ENCODE peak calls at places on chromosomes 6 and 20, in five cellular contexts. One of them, this sample, is unnamed.
A peak's percentile ranks its signal among the peaks of the same experiment; 100 is the strongest.

GRCh38 chr6:38671885-38672467 is 31.0 kb downstream of the GLO1 start:
- DNase-seq in colonic mucosa: peak; percentile 28
- DNase-seq in CD8-positive, alpha-beta T cell: no peak
- DNase-seq in cardiac muscle cell: peak; percentile 72
- DNase-seq in left ventricle myocardium inferior: no peak
- DNase-seq in this sample: no peak

GRCh38 chr6:50123686-50124085 is 74.0 kb upstream of the DEFB112 start:
- DNase-seq in colonic mucosa: no peak
- DNase-seq in CD8-positive, alpha-beta T cell: no peak
- DNase-seq in cardiac muscle cell: no peak
- DNase-seq in left ventricle myocardium inferior: no peak
- DNase-seq in this sample: no peak

GRCh38 chr6:159427335-159427734 is 258.1 kb downstream of the FNDC1 start:
- DNase-seq in colonic mucosa: no peak
- DNase-seq in CD8-positive, alpha-beta T cell: no peak
- DNase-seq in cardiac muscle cell: no peak
- DNase-seq in left ventricle myocardium inferior: no peak
- DNase-seq in this sample: no peak

GRCh38 chr6:25698631-25699030 is 46.6 kb downstream of the SCGN start:
- DNase-seq in colonic mucosa: no peak
- DNase-seq in CD8-positive, alpha-beta T cell: no peak
- DNase-seq in cardiac muscle cell: no peak
- DNase-seq in left ventricle myocardium inferior: no peak
- DNase-seq in this sample: no peak

GRCh38 chr6:44002071-44002590 is 125.1 kb downstream of the MRPL14 start:
- DNase-seq in colonic mucosa: peak; percentile 60
- DNase-seq in CD8-positive, alpha-beta T cell: no peak
- DNase-seq in cardiac muscle cell: peak; percentile 32
- DNase-seq in left ventricle myocardium inferior: no peak
- DNase-seq in this sample: no peak

GRCh38 chr6:113595921-113596376 is 261.2 kb upstream of the MARCKS start:
- DNase-seq in colonic mucosa: peak; percentile 41
- DNase-seq in CD8-positive, alpha-beta T cell: no peak
- DNase-seq in cardiac muscle cell: peak; percentile 43
- DNase-seq in left ventricle myocardium inferior: no peak
- DNase-seq in this sample: no peak

GRCh38 chr6:78629154-78629721 is 238.1 kb upstream of the IRAK1BP1 start:
- DNase-seq in colonic mucosa: no peak
- DNase-seq in CD8-positive, alpha-beta T cell: no peak
- DNase-seq in cardiac muscle cell: peak; percentile 65
- DNase-seq in left ventricle myocardium inferior: no peak
- DNase-seq in this sample: no peak

GRCh38 chr20:2849529-2849928 is 9.0 kb downstream of the VPS16 start:
- DNase-seq in colonic mucosa: no peak
- DNase-seq in CD8-positive, alpha-beta T cell: no peak
- DNase-seq in cardiac muscle cell: no peak
- DNase-seq in left ventricle myocardium inferior: no peak
- DNase-seq in this sample: no peak

GRCh38 chr6:4174042-4174441 is 38.7 kb upstream of the ECI2 start:
- DNase-seq in colonic mucosa: no peak
- DNase-seq in CD8-positive, alpha-beta T cell: no peak
- DNase-seq in cardiac muscle cell: no peak
- DNase-seq in left ventricle myocardium inferior: no peak
- DNase-seq in this sample: no peak

DNA sequence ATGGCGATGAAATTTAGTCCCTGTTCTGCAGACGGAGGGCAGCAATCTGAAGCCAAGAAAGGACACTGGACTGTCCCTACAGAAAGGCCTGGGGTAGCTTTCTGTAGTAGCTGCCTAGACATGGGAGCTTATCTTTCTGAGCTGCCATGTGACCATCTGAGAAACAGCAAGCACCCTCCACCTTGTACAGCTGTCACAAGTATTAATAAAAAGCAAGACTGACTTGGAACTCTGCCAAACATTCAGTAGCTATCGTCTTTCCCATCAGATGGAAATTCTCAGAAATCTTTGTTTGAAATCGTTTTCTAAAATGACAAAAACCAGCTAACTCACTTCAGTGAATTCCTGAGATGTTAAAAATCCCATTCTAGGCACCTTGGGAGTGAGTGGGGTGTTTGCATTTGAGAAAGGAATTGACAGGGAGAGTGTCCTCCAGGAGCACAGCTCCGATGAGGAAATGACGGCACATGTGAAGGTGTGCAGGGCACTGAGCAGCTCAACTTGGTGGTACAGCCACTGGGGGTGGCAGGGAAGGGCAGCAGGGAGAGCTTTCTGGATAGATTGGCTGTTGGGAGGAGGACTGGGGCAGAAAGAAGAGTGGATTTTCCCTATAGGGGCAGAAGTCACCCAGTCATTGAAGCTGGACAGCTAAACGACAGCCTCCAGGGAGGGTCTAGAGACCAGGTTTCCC is 24.5 kb downstream of the ACSS1 start:
- DNase-seq in colonic mucosa: no peak
- DNase-seq in CD8-positive, alpha-beta T cell: no peak
- DNase-seq in cardiac muscle cell: no peak
- DNase-seq in left ventricle myocardium inferior: no peak
- DNase-seq in this sample: no peak
- H3K9me3 ChIP-seq in colonic mucosa: no peaks in the 10 kb centered on the region
- H3K9me3 ChIP-seq in CD8-positive, alpha-beta T cell: no peaks in the 10 kb centered on the region
- H3K9me3 ChIP-seq in cardiac muscle cell: no peaks in the 10 kb centered on the region
- H3K9me3 ChIP-seq in left ventricle myocardium inferior: no peaks in the 10 kb centered on the region
- H3K9me3 ChIP-seq in this sample: no peaks in the 10 kb centered on the region

DNA sequence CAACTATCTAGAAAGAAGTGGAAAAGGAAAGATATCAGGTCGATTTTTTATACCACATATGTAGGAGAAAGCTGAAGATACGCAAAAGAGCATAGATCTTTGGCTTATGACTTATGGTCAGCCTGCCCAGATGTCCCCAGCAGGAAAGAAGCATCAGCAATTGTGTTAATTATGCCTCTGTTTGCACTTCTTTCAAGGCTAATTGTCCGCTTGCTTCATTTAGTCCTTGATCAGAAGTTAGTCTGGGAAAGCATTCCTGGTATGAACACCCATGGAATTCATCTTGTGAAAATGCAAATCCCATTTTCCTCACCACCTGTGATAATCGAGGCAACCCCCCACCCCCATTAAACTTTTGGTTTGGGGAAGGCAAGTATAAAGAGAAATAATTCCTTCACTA is 62.8 kb downstream of the ATP9A start:
- DNase-seq in colonic mucosa: no peak
- DNase-seq in CD8-positive, alpha-beta T cell: no peak
- DNase-seq in cardiac muscle cell: no peak
- DNase-seq in left ventricle myocardium inferior: no peak
- DNase-seq in this sample: no peak
- H3K9me3 ChIP-seq in colonic mucosa: no peaks in the 10 kb centered on the region
- H3K9me3 ChIP-seq in CD8-positive, alpha-beta T cell: no peaks in the 10 kb centered on the region
- H3K9me3 ChIP-seq in cardiac muscle cell: no peaks in the 10 kb centered on the region
- H3K9me3 ChIP-seq in left ventricle myocardium inferior: no peaks in the 10 kb centered on the region
- H3K9me3 ChIP-seq in this sample: no peaks in the 10 kb centered on the region

GRCh38 chr20:21707267-21707666 is 1.8 kb downstream of the PAX1 start:
- DNase-seq in colonic mucosa: no peak
- DNase-seq in CD8-positive, alpha-beta T cell: no peak
- DNase-seq in cardiac muscle cell: no peak
- DNase-seq in left ventricle myocardium inferior: no peak
- DNase-seq in this sample: no peak
- H3K9me3 ChIP-seq in colonic mucosa: no peaks in the 10 kb centered on the region
- H3K9me3 ChIP-seq in CD8-positive, alpha-beta T cell: no peaks in the 10 kb centered on the region
- H3K9me3 ChIP-seq in cardiac muscle cell: no peaks in the 10 kb centered on the region
- H3K9me3 ChIP-seq in left ventricle myocardium inferior: no peaks in the 10 kb centered on the region
- H3K9me3 ChIP-seq in this sample: no peaks in the 10 kb centered on the region

GRCh38 chr20:60371456-60371855 is 413.2 kb downstream of the CDH26 start:
- DNase-seq in colonic mucosa: no peak
- DNase-seq in CD8-positive, alpha-beta T cell: no peak
- DNase-seq in cardiac muscle cell: no peak
- DNase-seq in left ventricle myocardium inferior: no peak
- DNase-seq in this sample: no peak
- H3K9me3 ChIP-seq in colonic mucosa: no peaks in the 10 kb centered on the region
- H3K9me3 ChIP-seq in CD8-positive, alpha-beta T cell: no peaks in the 10 kb centered on the region
- H3K9me3 ChIP-seq in cardiac muscle cell: no peaks in the 10 kb centered on the region
- H3K9me3 ChIP-seq in left ventricle myocardium inferior: peaks cover 10% of the 10 kb centered on the region
- H3K9me3 ChIP-seq in this sample: no peaks in the 10 kb centered on the region

DNA sequence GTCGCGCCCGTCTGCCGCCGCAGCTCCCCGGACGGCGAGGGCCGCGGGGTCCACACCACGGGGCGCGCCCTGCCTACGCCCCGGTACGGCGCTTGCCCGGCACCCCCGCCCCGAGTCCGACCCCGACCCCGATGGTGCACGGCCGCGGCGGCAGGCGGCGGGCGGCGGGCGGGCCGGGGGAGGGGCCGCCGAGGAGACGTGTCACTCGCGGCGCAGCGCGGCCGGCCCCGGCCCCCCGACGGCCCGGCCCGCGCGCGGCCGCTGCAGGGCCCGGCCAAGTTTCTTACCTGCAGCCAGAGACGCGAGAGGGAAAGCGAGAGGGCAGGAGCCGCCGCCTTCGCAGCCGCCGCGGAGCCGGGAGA is 320 bp downstream of the RRBP1 start:
- DNase-seq in colonic mucosa: no peak
- DNase-seq in CD8-positive, alpha-beta T cell: peak; percentile 8
- DNase-seq in cardiac muscle cell: no peak
- DNase-seq in left ventricle myocardium inferior: no peak
- DNase-seq in this sample: peak; percentile 13
- H3K9me3 ChIP-seq in colonic mucosa: no peaks in the 10 kb centered on the region
- H3K9me3 ChIP-seq in CD8-positive, alpha-beta T cell: no peaks in the 10 kb centered on the region
- H3K9me3 ChIP-seq in cardiac muscle cell: no peaks in the 10 kb centered on the region
- H3K9me3 ChIP-seq in left ventricle myocardium inferior: peaks cover 7% of the 10 kb centered on the region
- H3K9me3 ChIP-seq in this sample: no peaks in the 10 kb centered on the region

DNA sequence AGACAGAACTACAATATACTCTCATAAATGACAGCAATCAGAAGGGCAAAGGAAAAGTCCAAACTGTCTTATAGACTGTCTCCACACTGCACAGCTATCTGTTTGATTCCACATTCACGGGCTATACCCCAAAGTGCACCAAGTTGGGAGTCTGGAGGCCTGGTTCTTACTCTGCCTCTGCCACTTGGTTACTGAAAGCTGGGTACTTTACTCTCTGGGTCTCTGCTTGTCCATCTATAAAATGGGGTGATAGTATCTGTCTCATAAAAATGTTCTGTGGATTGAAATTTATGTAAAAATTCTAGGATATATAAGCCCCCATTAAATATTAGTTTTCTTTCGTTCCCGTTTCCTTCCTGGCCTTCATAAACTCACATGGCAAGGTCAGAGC is 86.5 kb downstream of the CD164 start:
- DNase-seq in colonic mucosa: no peak
- DNase-seq in CD8-positive, alpha-beta T cell: no peak
- DNase-seq in cardiac muscle cell: no peak
- DNase-seq in left ventricle myocardium inferior: no peak
- DNase-seq in this sample: no peak
- H3K9me3 ChIP-seq in colonic mucosa: no peaks in the 10 kb centered on the region
- H3K9me3 ChIP-seq in CD8-positive, alpha-beta T cell: no peaks in the 10 kb centered on the region
- H3K9me3 ChIP-seq in cardiac muscle cell: no peaks in the 10 kb centered on the region
- H3K9me3 ChIP-seq in left ventricle myocardium inferior: no peaks in the 10 kb centered on the region
- H3K9me3 ChIP-seq in this sample: no peaks in the 10 kb centered on the region

GRCh38 chr20:59666586-59666985 is 62.2 kb downstream of the PHACTR3 start:
- DNase-seq in colonic mucosa: no peak
- DNase-seq in CD8-positive, alpha-beta T cell: no peak
- DNase-seq in cardiac muscle cell: no peak
- DNase-seq in left ventricle myocardium inferior: no peak
- DNase-seq in this sample: no peak
- H3K9me3 ChIP-seq in colonic mucosa: no peaks in the 10 kb centered on the region
- H3K9me3 ChIP-seq in CD8-positive, alpha-beta T cell: no peaks in the 10 kb centered on the region
- H3K9me3 ChIP-seq in cardiac muscle cell: no peaks in the 10 kb centered on the region
- H3K9me3 ChIP-seq in left ventricle myocardium inferior: no peaks in the 10 kb centered on the region
- H3K9me3 ChIP-seq in this sample: no peaks in the 10 kb centered on the region

DNA sequence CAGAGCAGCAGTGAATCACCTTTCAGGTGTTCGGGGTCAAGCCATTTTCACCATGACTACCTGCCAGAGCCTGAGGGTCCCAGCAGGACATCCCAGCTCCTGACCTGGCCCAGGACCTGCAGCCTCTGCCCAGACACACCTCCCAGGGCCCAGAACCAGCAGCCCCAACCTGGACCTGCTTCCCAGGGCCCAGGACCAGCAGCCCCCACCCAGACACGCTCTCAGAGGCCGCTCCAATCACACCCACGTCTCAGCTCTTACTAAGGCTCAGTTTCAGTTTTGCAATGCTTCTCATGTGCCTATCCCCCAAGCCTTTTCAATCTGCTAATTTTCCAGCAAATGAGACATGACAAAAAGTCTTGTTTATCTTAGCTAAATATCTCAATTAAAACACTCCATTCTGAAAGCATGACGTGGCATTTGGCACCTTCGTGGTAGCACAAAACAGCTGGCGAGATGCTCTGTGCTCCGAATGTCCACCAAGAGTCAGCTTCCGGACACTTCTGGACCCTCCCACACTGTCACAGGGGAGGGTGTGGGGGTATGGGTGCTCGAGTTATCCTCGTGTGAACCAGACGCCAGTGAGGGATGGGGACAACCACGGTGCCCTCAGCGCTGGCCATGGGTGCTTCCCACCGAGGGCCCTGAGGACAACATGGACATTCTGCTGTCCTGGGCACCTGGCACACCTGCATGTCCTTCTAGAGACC is 253.2 kb downstream of the DLL1 start:
- DNase-seq in colonic mucosa: peak; percentile 52
- DNase-seq in CD8-positive, alpha-beta T cell: no peak
- DNase-seq in cardiac muscle cell: peak; percentile 47
- DNase-seq in left ventricle myocardium inferior: no peak
- DNase-seq in this sample: no peak
- H3K9me3 ChIP-seq in colonic mucosa: no peaks in the 10 kb centered on the region
- H3K9me3 ChIP-seq in CD8-positive, alpha-beta T cell: no peaks in the 10 kb centered on the region
- H3K9me3 ChIP-seq in cardiac muscle cell: no peaks in the 10 kb centered on the region
- H3K9me3 ChIP-seq in left ventricle myocardium inferior: peaks cover 8% of the 10 kb centered on the region
- H3K9me3 ChIP-seq in this sample: no peaks in the 10 kb centered on the region

GRCh38 chr20:58210398-58210747 is 18.1 kb downstream of the ANKRD60 start:
- DNase-seq in colonic mucosa: no peak
- DNase-seq in CD8-positive, alpha-beta T cell: no peak
- DNase-seq in cardiac muscle cell: no peak
- DNase-seq in left ventricle myocardium inferior: no peak
- DNase-seq in this sample: no peak
- H3K9me3 ChIP-seq in colonic mucosa: no peaks in the 10 kb centered on the region
- H3K9me3 ChIP-seq in CD8-positive, alpha-beta T cell: no peaks in the 10 kb centered on the region
- H3K9me3 ChIP-seq in cardiac muscle cell: no peaks in the 10 kb centered on the region
- H3K9me3 ChIP-seq in left ventricle myocardium inferior: no peaks in the 10 kb centered on the region
- H3K9me3 ChIP-seq in this sample: no peaks in the 10 kb centered on the region